ENCODE peak calls at places on chromosomes 2 and 18, in ten cellular contexts. One of them, this sample, is unnamed.

GRCh38 chr2:165953306-165953654 is 296 bp downstream of the TTC21B start:
- DNase-seq in A549: no peak
- DNase-seq in activated CD4-positive, CD25-positive, alpha-beta regulatory T cell: no peak
- DNase-seq in C1 segment of cervical spinal cord: no peak
- DNase-seq in stimulated activated CD4-positive, alpha-beta T cell treated with anti-CD3 and anti-CD28 coated beads, TNF-alpha, amount 100 ng/mL, for 24 hours: no peak
- DNase-seq in T1000: no peak
- DNase-seq in GM23248: no peak
- DNase-seq in AG04450: no peak
- DNase-seq in GM13977: no peak
- DNase-seq in kidney tubule cell: no peak
- DNase-seq in this sample: no peak

GRCh38 chr2:172095146-172095904 is 7.4 kb downstream of the DLX2 start:
- DNase-seq in activated CD4-positive, CD25-positive, alpha-beta regulatory T cell: peak
- DNase-seq in kidney tubule cell: peak
- DNase-seq in stimulated activated CD4-positive, alpha-beta T cell treated with anti-CD3 and anti-CD28 coated beads, TNF-alpha, amount 100 ng/mL, for 24 hours: no peak
- DNase-seq in T1000: peak
- DNase-seq in AG04450: peak
- DNase-seq in C1 segment of cervical spinal cord: no peak
- DNase-seq in GM23248: peak
- DNase-seq in A549: peak
- DNase-seq in GM13977: peak
- DNase-seq in this sample: no peak

GRCh38 chr18:28366667-28367066 is 189.7 kb upstream of the CDH2 start:
- DNase-seq in GM23248: no peak
- DNase-seq in stimulated activated CD4-positive, alpha-beta T cell treated with anti-CD3 and anti-CD28 coated beads, TNF-alpha, amount 100 ng/mL, for 24 hours: no peak
- DNase-seq in A549: no peak
- DNase-seq in AG04450: no peak
- DNase-seq in GM13977: no peak
- DNase-seq in kidney tubule cell: no peak
- DNase-seq in C1 segment of cervical spinal cord: no peak
- DNase-seq in T1000: no peak
- DNase-seq in activated CD4-positive, CD25-positive, alpha-beta regulatory T cell: no peak
- DNase-seq in this sample: no peak

GRCh38 chr18:21897811-21898210 is 157.2 kb downstream of the MIB1 start:
- DNase-seq in T1000: no peak
- DNase-seq in A549: peak
- DNase-seq in GM13977: peak
- DNase-seq in AG04450: no peak
- DNase-seq in stimulated activated CD4-positive, alpha-beta T cell treated with anti-CD3 and anti-CD28 coated beads, TNF-alpha, amount 100 ng/mL, for 24 hours: no peak
- DNase-seq in kidney tubule cell: peak
- DNase-seq in GM23248: peak
- DNase-seq in activated CD4-positive, CD25-positive, alpha-beta regulatory T cell: no peak
- DNase-seq in C1 segment of cervical spinal cord: no peak
- DNase-seq in this sample: no peak

GRCh38 chr2:11073251-11073650 is 82.0 kb upstream of the SLC66A3 start:
- DNase-seq in GM23248: peak
- DNase-seq in stimulated activated CD4-positive, alpha-beta T cell treated with anti-CD3 and anti-CD28 coated beads, TNF-alpha, amount 100 ng/mL, for 24 hours: no peak
- DNase-seq in T1000: no peak
- DNase-seq in kidney tubule cell: peak
- DNase-seq in A549: no peak
- DNase-seq in C1 segment of cervical spinal cord: no peak
- DNase-seq in GM13977: no peak
- DNase-seq in activated CD4-positive, CD25-positive, alpha-beta regulatory T cell: no peak
- DNase-seq in AG04450: no peak
- DNase-seq in this sample: no peak

GRCh38 chr2:149064365-149064841 is 25.9 kb downstream of the LYPD6B start:
- DNase-seq in C1 segment of cervical spinal cord: no peak
- DNase-seq in T1000: no peak
- DNase-seq in AG04450: no peak
- DNase-seq in A549: no peak
- DNase-seq in GM23248: no peak
- DNase-seq in activated CD4-positive, CD25-positive, alpha-beta regulatory T cell: no peak
- DNase-seq in stimulated activated CD4-positive, alpha-beta T cell treated with anti-CD3 and anti-CD28 coated beads, TNF-alpha, amount 100 ng/mL, for 24 hours: no peak
- DNase-seq in kidney tubule cell: no peak
- DNase-seq in GM13977: no peak
- DNase-seq in this sample: no peak

GRCh38 chr2:27420996-27421395 is 7.4 kb upstream of the NRBP1 start:
- DNase-seq in AG04450: no peak
- DNase-seq in T1000: no peak
- DNase-seq in activated CD4-positive, CD25-positive, alpha-beta regulatory T cell: no peak
- DNase-seq in GM23248: no peak
- DNase-seq in stimulated activated CD4-positive, alpha-beta T cell treated with anti-CD3 and anti-CD28 coated beads, TNF-alpha, amount 100 ng/mL, for 24 hours: no peak
- DNase-seq in kidney tubule cell: no peak
- DNase-seq in C1 segment of cervical spinal cord: no peak
- DNase-seq in A549: no peak
- DNase-seq in GM13977: no peak
- DNase-seq in this sample: no peak

GRCh38 chr2:76008001-76008702 is 297.4 kb upstream of the GCFC2 start:
- DNase-seq in stimulated activated CD4-positive, alpha-beta T cell treated with anti-CD3 and anti-CD28 coated beads, TNF-alpha, amount 100 ng/mL, for 24 hours: no peak
- DNase-seq in activated CD4-positive, CD25-positive, alpha-beta regulatory T cell: no peak
- DNase-seq in C1 segment of cervical spinal cord: no peak
- DNase-seq in T1000: no peak
- DNase-seq in A549: no peak
- DNase-seq in GM13977: peak
- DNase-seq in AG04450: no peak
- DNase-seq in kidney tubule cell: no peak
- DNase-seq in GM23248: no peak
- DNase-seq in this sample: no peak

GRCh38 chr2:127877626-127878025 is 8.1 kb downstream of the AMMECR1L start:
- DNase-seq in GM13977: no peak
- DNase-seq in activated CD4-positive, CD25-positive, alpha-beta regulatory T cell: no peak
- DNase-seq in GM23248: peak
- DNase-seq in AG04450: no peak
- DNase-seq in stimulated activated CD4-positive, alpha-beta T cell treated with anti-CD3 and anti-CD28 coated beads, TNF-alpha, amount 100 ng/mL, for 24 hours: no peak
- DNase-seq in A549: no peak
- DNase-seq in C1 segment of cervical spinal cord: no peak
- DNase-seq in T1000: no peak
- DNase-seq in kidney tubule cell: no peak
- DNase-seq in this sample: no peak

GRCh38 chr2:18578033-18578432 is 11.3 kb downstream of the NT5C1B start:
- DNase-seq in GM23248: peak
- DNase-seq in stimulated activated CD4-positive, alpha-beta T cell treated with anti-CD3 and anti-CD28 coated beads, TNF-alpha, amount 100 ng/mL, for 24 hours: no peak
- DNase-seq in A549: no peak
- DNase-seq in C1 segment of cervical spinal cord: no peak
- DNase-seq in GM13977: no peak
- DNase-seq in activated CD4-positive, CD25-positive, alpha-beta regulatory T cell: no peak
- DNase-seq in kidney tubule cell: no peak
- DNase-seq in AG04450: no peak
- DNase-seq in T1000: no peak
- DNase-seq in this sample: no peak

GRCh38 chr2:1487758-1488715 is 74.8 kb downstream of the TPO start:
- DNase-seq in T1000: no peak
- DNase-seq in C1 segment of cervical spinal cord: no peak
- DNase-seq in kidney tubule cell: no peak
- DNase-seq in AG04450: no peak
- DNase-seq in GM23248: no peak
- DNase-seq in stimulated activated CD4-positive, alpha-beta T cell treated with anti-CD3 and anti-CD28 coated beads, TNF-alpha, amount 100 ng/mL, for 24 hours: no peak
- DNase-seq in A549: no peak
- DNase-seq in activated CD4-positive, CD25-positive, alpha-beta regulatory T cell: no peak
- DNase-seq in GM13977: no peak
- DNase-seq in this sample: no peak

GRCh38 chr18:48547456-48548403 is 8.9 kb downstream of the CTIF start:
- DNase-seq in GM13977: no peak
- DNase-seq in C1 segment of cervical spinal cord: no peak
- DNase-seq in AG04450: no peak
- DNase-seq in A549: no peak
- DNase-seq in stimulated activated CD4-positive, alpha-beta T cell treated with anti-CD3 and anti-CD28 coated beads, TNF-alpha, amount 100 ng/mL, for 24 hours: no peak
- DNase-seq in GM23248: peak
- DNase-seq in kidney tubule cell: peak
- DNase-seq in activated CD4-positive, CD25-positive, alpha-beta regulatory T cell: no peak
- DNase-seq in T1000: peak
- DNase-seq in this sample: no peak

GRCh38 chr2:42742740-42743666 is 20.9 kb downstream of the OXER1 start:
- DNase-seq in GM23248: peak
- DNase-seq in T1000: no peak
- DNase-seq in GM13977: no peak
- DNase-seq in activated CD4-positive, CD25-positive, alpha-beta regulatory T cell: no peak
- DNase-seq in C1 segment of cervical spinal cord: no peak
- DNase-seq in AG04450: no peak
- DNase-seq in A549: no peak
- DNase-seq in kidney tubule cell: no peak
- DNase-seq in stimulated activated CD4-positive, alpha-beta T cell treated with anti-CD3 and anti-CD28 coated beads, TNF-alpha, amount 100 ng/mL, for 24 hours: no peak
- DNase-seq in this sample: no peak

GRCh38 chr2:42045956-42046748 is 1.7 kb upstream of the PKDCC start:
- DNase-seq in AG04450: no peak
- DNase-seq in activated CD4-positive, CD25-positive, alpha-beta regulatory T cell: no peak
- DNase-seq in T1000: no peak
- DNase-seq in C1 segment of cervical spinal cord: no peak
- DNase-seq in kidney tubule cell: no peak
- DNase-seq in A549: no peak
- DNase-seq in stimulated activated CD4-positive, alpha-beta T cell treated with anti-CD3 and anti-CD28 coated beads, TNF-alpha, amount 100 ng/mL, for 24 hours: no peak
- DNase-seq in GM23248: no peak
- DNase-seq in GM13977: no peak
- DNase-seq in this sample: no peak

GRCh38 chr2:171598713-171599319 is 76.5 kb downstream of the CYBRD1 start:
- DNase-seq in A549: peak
- DNase-seq in C1 segment of cervical spinal cord: peak
- DNase-seq in activated CD4-positive, CD25-positive, alpha-beta regulatory T cell: peak
- DNase-seq in GM13977: peak
- DNase-seq in kidney tubule cell: peak
- DNase-seq in GM23248: peak
- DNase-seq in AG04450: peak
- DNase-seq in T1000: peak
- DNase-seq in stimulated activated CD4-positive, alpha-beta T cell treated with anti-CD3 and anti-CD28 coated beads, TNF-alpha, amount 100 ng/mL, for 24 hours: peak
- DNase-seq in this sample: no peak

GRCh38 chr2:137208361-137208973 is 443.1 kb downstream of the THSD7B start:
- DNase-seq in GM13977: no peak
- DNase-seq in A549: no peak
- DNase-seq in T1000: peak
- DNase-seq in activated CD4-positive, CD25-positive, alpha-beta regulatory T cell: no peak
- DNase-seq in kidney tubule cell: peak
- DNase-seq in stimulated activated CD4-positive, alpha-beta T cell treated with anti-CD3 and anti-CD28 coated beads, TNF-alpha, amount 100 ng/mL, for 24 hours: no peak
- DNase-seq in C1 segment of cervical spinal cord: no peak
- DNase-seq in AG04450: no peak
- DNase-seq in GM23248: peak
- DNase-seq in this sample: no peak

GRCh38 chr2:239177325-239177724 is 223.5 kb downstream of the HDAC4 start:
- DNase-seq in GM23248: no peak
- DNase-seq in kidney tubule cell: no peak
- DNase-seq in C1 segment of cervical spinal cord: no peak
- DNase-seq in AG04450: no peak
- DNase-seq in GM13977: no peak
- DNase-seq in activated CD4-positive, CD25-positive, alpha-beta regulatory T cell: no peak
- DNase-seq in A549: no peak
- DNase-seq in T1000: no peak
- DNase-seq in stimulated activated CD4-positive, alpha-beta T cell treated with anti-CD3 and anti-CD28 coated beads, TNF-alpha, amount 100 ng/mL, for 24 hours: no peak
- DNase-seq in this sample: no peak

GRCh38 chr2:55422876-55423275 is 3.2 kb upstream of the CCDC88A start:
- DNase-seq in A549: no peak
- DNase-seq in stimulated activated CD4-positive, alpha-beta T cell treated with anti-CD3 and anti-CD28 coated beads, TNF-alpha, amount 100 ng/mL, for 24 hours: no peak
- DNase-seq in T1000: no peak
- DNase-seq in AG04450: no peak
- DNase-seq in activated CD4-positive, CD25-positive, alpha-beta regulatory T cell: no peak
- DNase-seq in GM23248: no peak
- DNase-seq in C1 segment of cervical spinal cord: no peak
- DNase-seq in GM13977: no peak
- DNase-seq in kidney tubule cell: no peak
- DNase-seq in this sample: no peak

GRCh38 chr2:218876562-218877219 is 4.0 kb upstream of the WNT10A start:
- DNase-seq in activated CD4-positive, CD25-positive, alpha-beta regulatory T cell: peak
- DNase-seq in A549: peak
- DNase-seq in kidney tubule cell: peak
- DNase-seq in stimulated activated CD4-positive, alpha-beta T cell treated with anti-CD3 and anti-CD28 coated beads, TNF-alpha, amount 100 ng/mL, for 24 hours: peak
- DNase-seq in GM23248: peak
- DNase-seq in C1 segment of cervical spinal cord: peak
- DNase-seq in AG04450: no peak
- DNase-seq in T1000: peak
- DNase-seq in GM13977: peak
- DNase-seq in this sample: peak

GRCh38 chr18:2706903-2707302 is 51.4 kb downstream of the SMCHD1 start:
- DNase-seq in GM13977: no peak
- DNase-seq in activated CD4-positive, CD25-positive, alpha-beta regulatory T cell: no peak
- DNase-seq in C1 segment of cervical spinal cord: no peak
- DNase-seq in AG04450: no peak
- DNase-seq in GM23248: no peak
- DNase-seq in stimulated activated CD4-positive, alpha-beta T cell treated with anti-CD3 and anti-CD28 coated beads, TNF-alpha, amount 100 ng/mL, for 24 hours: no peak
- DNase-seq in A549: no peak
- DNase-seq in T1000: no peak
- DNase-seq in kidney tubule cell: no peak
- DNase-seq in this sample: no peak

GRCh38 chr2:80256396-80257167 is 48.0 kb downstream of the LRRTM1 start:
- DNase-seq in kidney tubule cell: peak
- DNase-seq in AG04450: no peak
- DNase-seq in activated CD4-positive, CD25-positive, alpha-beta regulatory T cell: no peak
- DNase-seq in A549: no peak
- DNase-seq in GM13977: no peak
- DNase-seq in stimulated activated CD4-positive, alpha-beta T cell treated with anti-CD3 and anti-CD28 coated beads, TNF-alpha, amount 100 ng/mL, for 24 hours: no peak
- DNase-seq in C1 segment of cervical spinal cord: no peak
- DNase-seq in T1000: no peak
- DNase-seq in GM23248: peak
- DNase-seq in this sample: no peak

GRCh38 chr2:9844581-9844980 is 1.3 kb downstream of the TAF1B start:
- DNase-seq in C1 segment of cervical spinal cord: peak
- DNase-seq in A549: no peak
- DNase-seq in stimulated activated CD4-positive, alpha-beta T cell treated with anti-CD3 and anti-CD28 coated beads, TNF-alpha, amount 100 ng/mL, for 24 hours: no peak
- DNase-seq in GM13977: peak
- DNase-seq in T1000: no peak
- DNase-seq in kidney tubule cell: peak
- DNase-seq in AG04450: no peak
- DNase-seq in GM23248: peak
- DNase-seq in activated CD4-positive, CD25-positive, alpha-beta regulatory T cell: no peak
- DNase-seq in this sample: no peak

GRCh38 chr18:58241877-58242276 is 197.9 kb downstream of the NEDD4L start:
- DNase-seq in AG04450: peak
- DNase-seq in kidney tubule cell: peak
- DNase-seq in GM13977: no peak
- DNase-seq in C1 segment of cervical spinal cord: peak
- DNase-seq in stimulated activated CD4-positive, alpha-beta T cell treated with anti-CD3 and anti-CD28 coated beads, TNF-alpha, amount 100 ng/mL, for 24 hours: no peak
- DNase-seq in T1000: peak
- DNase-seq in activated CD4-positive, CD25-positive, alpha-beta regulatory T cell: no peak
- DNase-seq in A549: no peak
- DNase-seq in GM23248: peak
- DNase-seq in this sample: no peak

GRCh38 chr2:54954705-54955357 is 95.4 kb downstream of the RTN4 start:
- DNase-seq in activated CD4-positive, CD25-positive, alpha-beta regulatory T cell: no peak
- DNase-seq in C1 segment of cervical spinal cord: no peak
- DNase-seq in kidney tubule cell: no peak
- DNase-seq in GM23248: no peak
- DNase-seq in A549: no peak
- DNase-seq in AG04450: no peak
- DNase-seq in GM13977: no peak
- DNase-seq in T1000: no peak
- DNase-seq in stimulated activated CD4-positive, alpha-beta T cell treated with anti-CD3 and anti-CD28 coated beads, TNF-alpha, amount 100 ng/mL, for 24 hours: no peak
- DNase-seq in this sample: no peak

GRCh38 chr2:43458002-43458628 is 137.7 kb downstream of the THADA start:
- DNase-seq in T1000: no peak
- DNase-seq in stimulated activated CD4-positive, alpha-beta T cell treated with anti-CD3 and anti-CD28 coated beads, TNF-alpha, amount 100 ng/mL, for 24 hours: no peak
- DNase-seq in kidney tubule cell: peak
- DNase-seq in C1 segment of cervical spinal cord: no peak
- DNase-seq in GM13977: no peak
- DNase-seq in activated CD4-positive, CD25-positive, alpha-beta regulatory T cell: no peak
- DNase-seq in AG04450: peak
- DNase-seq in GM23248: peak
- DNase-seq in A549: no peak
- DNase-seq in this sample: no peak

GRCh38 chr2:23655862-23656596 is 270.9 kb downstream of the ATAD2B start:
- DNase-seq in activated CD4-positive, CD25-positive, alpha-beta regulatory T cell: no peak
- DNase-seq in A549: no peak
- DNase-seq in AG04450: no peak
- DNase-seq in stimulated activated CD4-positive, alpha-beta T cell treated with anti-CD3 and anti-CD28 coated beads, TNF-alpha, amount 100 ng/mL, for 24 hours: no peak
- DNase-seq in kidney tubule cell: no peak
- DNase-seq in T1000: no peak
- DNase-seq in C1 segment of cervical spinal cord: no peak
- DNase-seq in GM13977: no peak
- DNase-seq in GM23248: no peak
- DNase-seq in this sample: no peak

GRCh38 chr2:191115391-191115790 is 35.4 kb downstream of the STAT4 start:
- DNase-seq in activated CD4-positive, CD25-positive, alpha-beta regulatory T cell: peak
- DNase-seq in stimulated activated CD4-positive, alpha-beta T cell treated with anti-CD3 and anti-CD28 coated beads, TNF-alpha, amount 100 ng/mL, for 24 hours: peak
- DNase-seq in GM23248: peak
- DNase-seq in T1000: no peak
- DNase-seq in A549: no peak
- DNase-seq in GM13977: peak
- DNase-seq in kidney tubule cell: peak
- DNase-seq in C1 segment of cervical spinal cord: no peak
- DNase-seq in AG04450: no peak
- DNase-seq in this sample: no peak

GRCh38 chr2:128559533-128560515 is 241.2 kb upstream of the HS6ST1 start:
- DNase-seq in kidney tubule cell: no peak
- DNase-seq in C1 segment of cervical spinal cord: no peak
- DNase-seq in AG04450: no peak
- DNase-seq in T1000: no peak
- DNase-seq in GM23248: no peak
- DNase-seq in GM13977: no peak
- DNase-seq in activated CD4-positive, CD25-positive, alpha-beta regulatory T cell: no peak
- DNase-seq in A549: no peak
- DNase-seq in stimulated activated CD4-positive, alpha-beta T cell treated with anti-CD3 and anti-CD28 coated beads, TNF-alpha, amount 100 ng/mL, for 24 hours: no peak
- DNase-seq in this sample: no peak

This sample was measured in central memory CD8-positive, alpha-beta T cell.